ENCODE peak calls at places on chromosomes 6 and 20, in four cellular contexts. One of them, this sample, is unnamed.

GRCh38 chr6:166910601-166911000 is 45.7 kb downstream of the RNASET2 start:
- DNase-seq in K562: no peak
- DNase-seq in HepG2: no peak
- DNase-seq in GM12878: no peak
- DNase-seq in this sample: no peak

GRCh38 chr6:131867744-131868143 is 59.9 kb downstream of the ENPP1 start:
- DNase-seq in K562: no peak
- DNase-seq in HepG2: peak; percentile 92
- DNase-seq in GM12878: no peak
- DNase-seq in this sample: no peak

GRCh38 chr6:41548098-41548840 is 2.1 kb downstream of the FOXP4 start:
- DNase-seq in K562: no peak
- DNase-seq in HepG2: no peak
- DNase-seq in GM12878: no peak
- DNase-seq in this sample: no peak

GRCh38 chr6:150273457-150274309 is 95.1 kb upstream of the IYD start:
- DNase-seq in K562: no peak
- DNase-seq in HepG2: no peak
- DNase-seq in GM12878: no peak
- DNase-seq in this sample: no peak

GRCh38 chr6:64376394-64376793 is 740.8 kb downstream of the PHF3 start:
- DNase-seq in K562: no peak
- DNase-seq in HepG2: no peak
- DNase-seq in GM12878: no peak
- DNase-seq in this sample: no peak

GRCh38 chr6:155335265-155335664 is 21.0 kb upstream of the TFB1M start:
- DNase-seq in K562: no peak
- DNase-seq in HepG2: no peak
- DNase-seq in GM12878: no peak
- DNase-seq in this sample: no peak

GRCh38 chr6:88236961-88237360 is 70.8 kb upstream of the CNR1 start:
- DNase-seq in K562: no peak
- DNase-seq in HepG2: no peak
- DNase-seq in GM12878: no peak
- DNase-seq in this sample: no peak

GRCh38 chr6:92023410-92023940 is 1395.9 kb downstream of the EPHA7 start:
- DNase-seq in K562: no peak
- DNase-seq in HepG2: no peak
- DNase-seq in GM12878: no peak
- DNase-seq in this sample: no peak

GRCh38 chr6:7269816-7270215 is 43.2 kb downstream of the SSR1 start:
- DNase-seq in K562: no peak
- DNase-seq in HepG2: no peak
- DNase-seq in GM12878: no peak
- DNase-seq in this sample: no peak

GRCh38 chr6:167682546-167683027 is 144.1 kb upstream of the AFDN start:
- DNase-seq in K562: no peak
- DNase-seq in HepG2: no peak
- DNase-seq in GM12878: no peak
- DNase-seq in this sample: no peak

GRCh38 chr6:24960991-24961475 is 25.3 kb upstream of the RIPOR2 start:
- DNase-seq in K562: no peak
- DNase-seq in HepG2: no peak
- DNase-seq in GM12878: no peak
- DNase-seq in this sample: no peak

GRCh38 chr6:134352786-134353480 is 35.0 kb upstream of the SGK1 start:
- DNase-seq in K562: no peak
- DNase-seq in HepG2: no peak
- DNase-seq in GM12878: no peak
- DNase-seq in this sample: no peak

GRCh38 chr6:168037242-168037641 is 39.8 kb downstream of the KIF25 start:
- DNase-seq in K562: no peak
- DNase-seq in HepG2: peak; percentile 28
- DNase-seq in GM12878: no peak
- DNase-seq in this sample: no peak

GRCh38 chr20:48374986-48375715 is 452.6 kb downstream of the PREX1 start:
- DNase-seq in K562: no peak
- DNase-seq in HepG2: no peak
- DNase-seq in GM12878: no peak
- DNase-seq in this sample: no peak

GRCh38 chr6:149318581-149319286 is 1.2 kb downstream of the TAB2 start:
- DNase-seq in K562: no peak
- DNase-seq in HepG2: peak; percentile 21
- DNase-seq in GM12878: no peak
- DNase-seq in this sample: no peak

GRCh38 chr6:63644668-63645326 is 9.2 kb downstream of the PHF3 start:
- DNase-seq in K562: no peak
- DNase-seq in HepG2: no peak
- DNase-seq in GM12878: no peak
- DNase-seq in this sample: no peak

GRCh38 chr6:125584468-125584939 is 164.9 kb upstream of the HEY2 start:
- DNase-seq in K562: no peak
- DNase-seq in HepG2: no peak
- DNase-seq in GM12878: no peak
- DNase-seq in this sample: peak; percentile 78

GRCh38 chr20:31543966-31544598 is 29.8 kb downstream of the HM13 start:
- DNase-seq in K562: no peak
- DNase-seq in HepG2: no peak
- DNase-seq in GM12878: no peak
- DNase-seq in this sample: no peak

GRCh38 chr6:43779864-43780260 is 9.9 kb downstream of the VEGFA start:
- DNase-seq in K562: peak; percentile 31
- DNase-seq in HepG2: no peak
- DNase-seq in GM12878: no peak
- DNase-seq in this sample: no peak

GRCh38 chr20:60764328-60764727 is 487.7 kb upstream of the CDH4 start:
- DNase-seq in K562: no peak
- DNase-seq in HepG2: no peak
- DNase-seq in GM12878: no peak
- DNase-seq in this sample: no peak

GRCh38 chr20:50249447-50250388 is 59.1 kb downstream of the CEBPB start:
- DNase-seq in K562: no peak
- DNase-seq in HepG2: no peak
- DNase-seq in GM12878: no peak
- DNase-seq in this sample: no peak

GRCh38 chr6:42940493-42941045 is 11.3 kb downstream of the CNPY3 start:
- DNase-seq in K562: peak; percentile 9
- DNase-seq in HepG2: no peak
- DNase-seq in GM12878: no peak
- DNase-seq in this sample: no peak

GRCh38 chr20:33393609-33394008 is 7.7 kb downstream of the CDK5RAP1 start:
- DNase-seq in K562: no peak
- DNase-seq in HepG2: no peak
- DNase-seq in GM12878: no peak
- DNase-seq in this sample: no peak

GRCh38 chr20:32763202-32763999 is 1.2 kb downstream of the DNMT3B start:
- DNase-seq in K562: peak; percentile 68
- DNase-seq in HepG2: no peak
- DNase-seq in GM12878: no peak
- DNase-seq in this sample: no peak

GRCh38 chr6:97066056-97066455 is 141.5 kb downstream of the KLHL32 start:
- DNase-seq in K562: no peak
- DNase-seq in HepG2: no peak
- DNase-seq in GM12878: no peak
- DNase-seq in this sample: no peak

GRCh38 chr6:161198176-161198575 is 75.7 kb downstream of the AGPAT4 start:
- DNase-seq in K562: no peak
- DNase-seq in HepG2: no peak
- DNase-seq in GM12878: no peak
- DNase-seq in this sample: no peak

GRCh38 chr6:2492686-2493523 is 247.5 kb upstream of the GMDS start:
- DNase-seq in K562: no peak
- DNase-seq in HepG2: no peak
- DNase-seq in GM12878: no peak
- DNase-seq in this sample: no peak

GRCh38 chr6:144582939-144583613 is 297.9 kb downstream of the UTRN start:
- DNase-seq in K562: no peak
- DNase-seq in HepG2: no peak
- DNase-seq in GM12878: peak; percentile 83
- DNase-seq in this sample: peak; percentile 19

GRCh38 chr6:147448212-147448611 is 60.3 kb upstream of the SAMD5 start:
- DNase-seq in K562: no peak
- DNase-seq in HepG2: no peak
- DNase-seq in GM12878: no peak
- DNase-seq in this sample: no peak

GRCh38 chr6:109794201-109794926 is 103.3 kb downstream of the FIG4 start:
- DNase-seq in K562: no peak
- DNase-seq in HepG2: no peak
- DNase-seq in GM12878: no peak
- DNase-seq in this sample: no peak

GRCh38 chr20:31861346-31862156 is 8.8 kb downstream of the DUSP15 start:
- DNase-seq in K562: peak; percentile 99
- DNase-seq in HepG2: peak; percentile 59
- DNase-seq in GM12878: no peak
- DNase-seq in this sample: peak; percentile 94

GRCh38 chr20:427849-428657 is 20.0 kb downstream of the RBCK1 start:
- DNase-seq in K562: no peak
- DNase-seq in HepG2: no peak
- DNase-seq in GM12878: no peak
- DNase-seq in this sample: no peak

GRCh38 chr6:32837651-32838113 is 857 bp downstream of the TAP2 start:
- DNase-seq in K562: no peak
- DNase-seq in HepG2: no peak
- DNase-seq in GM12878: no peak
- DNase-seq in this sample: no peak

GRCh38 chr6:39566381-39566934 is 158.8 kb downstream of the KIF6 start:
- DNase-seq in K562: no peak
- DNase-seq in HepG2: no peak
- DNase-seq in GM12878: no peak
- DNase-seq in this sample: no peak
- TF ChIP-seq SP1 in K562: no peak
- TF ChIP-seq SP1 in HepG2: no peak
- TF ChIP-seq SP1 in GM12878: no peak
- TF ChIP-seq SP1 in this sample: no peak

DNA sequence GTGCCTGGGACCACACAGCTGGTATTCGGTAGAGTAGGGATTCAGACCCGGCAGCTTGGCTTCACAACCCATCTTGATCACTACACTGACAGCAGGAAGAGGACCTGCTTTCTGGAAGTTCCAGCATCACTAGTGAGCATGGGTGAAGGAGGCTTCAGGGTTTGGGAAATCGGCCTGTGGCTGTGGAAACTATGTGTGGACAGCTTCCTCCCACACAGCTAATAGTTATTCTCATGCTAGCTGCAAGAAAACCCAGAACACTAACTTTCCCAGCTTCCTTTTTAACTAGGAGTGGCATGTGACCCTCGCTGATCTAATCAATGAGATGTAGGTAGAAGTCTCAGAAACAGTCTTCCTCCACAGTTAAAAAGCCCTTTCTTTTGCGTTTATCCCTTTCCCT is 36.3 kb upstream of the SIRPA start:
- DNase-seq in K562: no peak
- DNase-seq in HepG2: no peak
- DNase-seq in GM12878: no peak
- DNase-seq in this sample: no peak
- TF ChIP-seq TARDBP in K562: no peak
- TF ChIP-seq TARDBP in HepG2: no peak
- TF ChIP-seq TARDBP in GM12878: no peak
- TF ChIP-seq TARDBP in this sample: no peak

DNA sequence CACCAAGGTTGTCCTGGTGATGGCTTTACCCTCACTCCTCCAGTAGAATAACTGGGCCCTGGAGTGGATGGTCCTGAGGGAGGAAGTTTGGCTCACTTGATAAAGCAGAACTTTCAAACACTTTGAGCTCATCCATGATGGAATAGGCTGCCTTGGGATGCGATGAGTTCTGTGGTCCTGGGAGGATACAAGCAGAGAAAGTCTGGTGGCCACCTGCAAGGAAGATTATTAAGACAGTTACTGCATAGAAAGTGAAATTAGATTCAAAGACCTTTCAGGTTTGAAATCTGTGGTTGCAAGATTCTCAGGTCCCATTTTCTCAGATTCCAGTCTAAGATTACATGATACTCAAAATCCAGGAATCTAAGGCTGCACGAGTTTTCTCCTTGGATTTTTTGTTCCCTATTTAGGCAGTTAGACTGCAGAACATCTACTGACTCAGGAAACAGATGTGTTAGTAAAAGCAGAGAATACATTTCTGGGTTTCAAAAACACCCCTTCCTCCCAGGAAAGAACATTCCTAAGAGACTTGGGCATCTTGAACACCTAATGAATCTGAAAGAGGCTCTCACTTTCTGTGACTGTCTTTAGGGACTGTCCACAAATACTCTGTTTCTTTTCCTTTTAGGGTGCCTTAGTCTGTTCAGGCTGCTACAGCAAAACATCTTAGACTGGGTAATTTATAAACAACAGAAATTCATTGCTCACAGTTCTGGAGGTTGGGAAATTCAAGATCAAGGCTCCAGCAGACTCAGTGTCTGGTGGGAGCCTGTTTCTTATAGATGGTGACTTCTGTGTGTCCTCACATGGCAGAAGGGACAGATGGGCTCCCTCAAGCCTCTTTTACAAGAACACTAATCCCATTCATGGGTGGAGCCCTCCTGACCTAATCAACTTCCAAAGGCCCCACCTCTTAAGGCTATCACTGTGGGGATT is 19.6 kb upstream of the CCN5 start:
- DNase-seq in K562: no peak
- DNase-seq in HepG2: no peak
- DNase-seq in GM12878: no peak
- DNase-seq in this sample: no peak
- TF ChIP-seq FOXK2 in K562: no peak
- TF ChIP-seq FOXK2 in HepG2: no peak
- TF ChIP-seq FOXK2 in GM12878: no peak
- TF ChIP-seq FOXK2 in this sample: no peak

GRCh38 chr20:2866236-2866635 is 7.0 kb upstream of the PTPRA start:
- DNase-seq in K562: no peak
- DNase-seq in HepG2: no peak
- DNase-seq in GM12878: no peak
- DNase-seq in this sample: no peak
- TF ChIP-seq SP1 in K562: no peak
- TF ChIP-seq SP1 in HepG2: no peak
- TF ChIP-seq SP1 in GM12878: no peak
- TF ChIP-seq SP1 in this sample: no peak

DNA sequence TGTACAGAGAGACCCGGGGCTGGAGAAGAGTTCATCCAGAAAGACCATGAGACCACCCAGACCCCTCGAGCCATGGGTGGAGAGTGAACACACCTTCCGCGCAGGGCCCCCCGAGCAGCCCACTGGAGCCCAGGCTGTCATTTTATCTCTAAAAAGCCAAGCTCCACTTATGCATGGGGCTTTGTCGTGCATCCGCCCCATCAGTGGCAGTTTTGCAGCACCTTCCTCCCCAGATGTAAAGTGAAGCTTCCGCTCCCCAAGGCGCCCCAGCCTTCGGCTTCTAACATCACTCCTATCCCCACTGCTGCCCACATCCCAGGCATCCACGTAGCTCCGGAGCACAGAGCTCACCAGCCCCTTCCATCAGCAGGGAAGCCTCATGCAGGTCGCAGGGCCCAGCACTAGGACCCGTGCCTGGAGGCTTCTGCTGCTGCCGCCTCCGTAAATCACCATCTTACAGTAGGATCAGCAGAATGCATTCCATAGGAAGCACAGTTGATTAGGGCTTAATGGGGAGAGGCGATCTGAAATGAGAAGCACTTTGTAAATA is 301.1 kb downstream of the TAF4 start:
- DNase-seq in K562: no peak
- DNase-seq in HepG2: no peak
- DNase-seq in GM12878: no peak
- DNase-seq in this sample: no peak
- TF ChIP-seq TARDBP in K562: no peak
- TF ChIP-seq TARDBP in HepG2: no peak
- TF ChIP-seq TARDBP in GM12878: no peak
- TF ChIP-seq TARDBP in this sample: no peak

GRCh38 chr20:53898558-53898931 is 171.8 kb downstream of the BCAS1 start:
- DNase-seq in K562: no peak
- DNase-seq in HepG2: no peak
- DNase-seq in GM12878: no peak
- DNase-seq in this sample: no peak
- TF ChIP-seq FOXK2 in K562: no peak
- TF ChIP-seq FOXK2 in HepG2: no peak
- TF ChIP-seq FOXK2 in GM12878: no peak
- TF ChIP-seq FOXK2 in this sample: no peak